ENCODE peak calls at places on chromosomes 13 and 19, in four cellular contexts. K is EH; D is endothelial cell; M is activated CD4-positive, alpha-beta T cell treated with anti-CD3 and anti-CD28 coated beads, Interleukin-2, amount 50 U/mL, for 24 hours. I is an unnamed sample.

GRCh38 chr19:869245-870177 is 10.0 kb downstream of the CFD start:
- DNase-seq in M (no peak), K (peak), D (no peak), I (peak)

GRCh38 chr13:112105244-112105681 is 38.3 kb downstream of the SOX1 start:
- DNase-seq in K (no peak), M (no peak), D (no peak), I (no peak)

GRCh38 chr19:33684550-33685303 is 63.0 kb downstream of the CHST8 start:
- DNase-seq in D (no peak), K (no peak), M (no peak), I (no peak)

GRCh38 chr13:33251131-33251629 is 34.4 kb downstream of the STARD13 start:
- DNase-seq in M (no peak), D (no peak), K (peak), I (no peak)

GRCh38 chr13:75792526-75793187 is 156.5 kb downstream of the LMO7 start:
- DNase-seq in K (peak), D (no peak), M (no peak), I (no peak)

GRCh38 chr13:52345048-52345447 is 60.9 kb downstream of the THSD1 start:
- DNase-seq in D (no peak), M (no peak), K (peak), I (no peak)

GRCh38 chr19:38778733-38779132 is 5.4 kb upstream of the LGALS7 start:
- DNase-seq in D (no peak), K (no peak), M (no peak), I (no peak)

GRCh38 chr13:110400786-110401533 is 93.9 kb downstream of the COL4A2 start:
- DNase-seq in M (no peak), K (peak), D (no peak), I (no peak)

GRCh38 chr13:50141660-50142010 is 126.4 kb downstream of the KCNRG start:
- DNase-seq in K (no peak), D (no peak), M (no peak), I (no peak)

GRCh38 chr19:12867120-12868099 is 13.8 kb downstream of the DNASE2 start:
- DNase-seq in M (peak), K (peak), D (peak), I (no peak)

GRCh38 chr13:38685974-38686571 is 804 bp upstream of the FREM2 start:
- DNase-seq in D (peak), K (peak), M (no peak), I (peak)

GRCh38 chr13:43054803-43055802 is 31.7 kb downstream of the DNAJC15 start:
- DNase-seq in K (peak), M (no peak), D (peak), I (no peak)

GRCh38 chr19:16620584-16620983 is 7.4 kb downstream of the MED26 start:
- DNase-seq in D (no peak), K (no peak), M (no peak), I (no peak)

GRCh38 chr13:24662195-24663088 is 17.8 kb upstream of the ATP12A start:
- DNase-seq in M (no peak), K (no peak), D (no peak), I (no peak)

GRCh38 chr13:90717451-90717936 is 630.0 kb upstream of the MIR17HG start:
- DNase-seq in M (no peak), K (peak), D (no peak), I (peak)

GRCh38 chr13:53844747-53845146 is 816.1 kb downstream of the OLFM4 start:
- DNase-seq in K (no peak), M (no peak), D (no peak), I (no peak)

GRCh38 chr13:23804166-23804565 is 85.0 kb downstream of the MIPEP start:
- DNase-seq in D (no peak), M (no peak), K (no peak), I (no peak)

GRCh38 chr19:12793290-12794195 is 2.3 kb downstream of the JUNB start:
- DNase-seq in D (peak), K (peak), M (peak), I (peak)

GRCh38 chr13:48804836-48805601 is 151.3 kb downstream of the CYSLTR2 start:
- DNase-seq in M (peak), D (no peak), K (peak), I (no peak)

GRCh38 chr19:34171539-34171876 is 796 bp upstream of the LSM14A start:
- DNase-seq in K (peak), M (peak), D (no peak), I (no peak)

GRCh38 chr13:78067290-78067689 is 148.7 kb upstream of the EDNRB start:
- DNase-seq in K (no peak), M (no peak), D (no peak), I (no peak)

GRCh38 chr13:20414475-20415287 is 111.0 kb downstream of the CRYL1 start:
- DNase-seq in D (no peak), M (no peak), K (no peak), I (no peak)

GRCh38 chr19:15177269-15178116 is 23.3 kb downstream of the NOTCH3 start:
- DNase-seq in D (peak), M (peak), K (peak), I (peak)

GRCh38 chr13:112072531-112073244 is 5.7 kb downstream of the SOX1 start:
- DNase-seq in D (peak), M (no peak), K (no peak), I (no peak)

GRCh38 chr19:4338441-4339350 is at the start of gene STAP2:
- DNase-seq in K (no peak), M (no peak), D (peak), I (no peak)